ENCODE peak calls at places on chromosomes 6 and 20, in eight cellular contexts. Q is HCT116, C is H1, V is HepG2, H is SK-N-SH, T is endothelial cell of umbilical vein, F is K562, J is GM12878. N is an unnamed sample.

GRCh38 chr6:135189344-135189743 is 8.2 kb downstream of the MYB start:
- DNase-seq in Q (no peak), C (no peak), V (no peak), H (no peak), T (no peak), F (no peak), J (no peak), N (no peak)

GRCh38 chr6:11770546-11771466 is 7.8 kb downstream of the ADTRP start:
- DNase-seq in Q (peak), C (no peak), V (no peak), H (peak), T (peak), F (no peak), J (no peak), N (no peak)

GRCh38 chr20:44641305-44641704 is 10.2 kb downstream of the ADA start:
- DNase-seq in Q (no peak), C (no peak), V (no peak), H (no peak), T (no peak), F (no peak), J (no peak), N (no peak)

GRCh38 chr6:85923013-85923430 is 280.3 kb upstream of the SYNCRIP start:
- DNase-seq in Q (peak), C (peak), V (peak), H (peak), T (peak), F (no peak), J (peak), N (peak)

GRCh38 chr6:55617272-55617671 is 38.3 kb upstream of the HMGCLL1 start:
- DNase-seq in Q (peak), C (no peak), V (peak), H (peak), T (peak), F (no peak), J (no peak), N (peak)

GRCh38 chr20:4161447-4162251 is 146.3 kb upstream of the RNF24 start:
- DNase-seq in Q (no peak), C (no peak), V (peak), H (no peak), T (no peak), F (no peak), J (peak), N (no peak)

GRCh38 chr6:163030980-163031379 is 303.2 kb downstream of the PACRG start:
- DNase-seq in Q (no peak), C (no peak), V (no peak), H (no peak), T (no peak), F (no peak), J (no peak), N (no peak)

GRCh38 chr6:88722691-88723090 is 240.7 kb downstream of the RNGTT start:
- DNase-seq in Q (no peak), C (no peak), V (no peak), H (no peak), T (no peak), F (no peak), J (no peak), N (no peak)

GRCh38 chr6:81169166-81169565 is 583.3 kb downstream of the TENT5A start:
- DNase-seq in Q (no peak), C (no peak), V (no peak), H (no peak), T (peak), F (no peak), J (no peak), N (no peak)

GRCh38 chr6:120473804-120474203 is 860.5 kb downstream of the TBC1D32 start:
- DNase-seq in Q (no peak), C (no peak), V (no peak), H (no peak), T (no peak), F (no peak), J (no peak), N (no peak)

GRCh38 chr6:152099816-152100618 is 292.5 kb downstream of the ESR1 start:
- DNase-seq in Q (no peak), C (no peak), V (no peak), H (no peak), T (peak), F (no peak), J (no peak), N (no peak)

GRCh38 chr20:40497781-40498691 is 191.0 kb downstream of the MAFB start:
- DNase-seq in Q (no peak), C (no peak), V (no peak), H (no peak), T (peak), F (no peak), J (peak), N (no peak)

GRCh38 chr6:83250235-83250634 is 57.1 kb downstream of the RWDD2A start:
- DNase-seq in Q (no peak), C (no peak), V (peak), H (no peak), T (no peak), F (no peak), J (no peak), N (no peak)

GRCh38 chr20:61546641-61547040 is 294.6 kb downstream of the CDH4 start:
- DNase-seq in Q (no peak), C (no peak), V (no peak), H (no peak), T (no peak), F (no peak), J (no peak), N (no peak)

GRCh38 chr6:26025047-26025893 is 62.0 kb upstream of the HFE start:
- DNase-seq in Q (no peak), C (no peak), V (peak), H (no peak), T (peak), F (peak), J (no peak), N (no peak)

GRCh38 chr6:14217728-14218637 is 100.4 kb downstream of the CD83 start:
- DNase-seq in Q (no peak), C (no peak), V (peak), H (no peak), T (no peak), F (no peak), J (no peak), N (no peak)

GRCh38 chr20:17875981-17876385 is 92.6 kb downstream of the SNX5 start:
- DNase-seq in Q (no peak), C (no peak), V (no peak), H (peak), T (no peak), F (no peak), J (no peak), N (no peak)

GRCh38 chr20:13017883-13018535 is 9.2 kb downstream of the SPTLC3 start:
- DNase-seq in Q (no peak), C (no peak), V (no peak), H (no peak), T (no peak), F (no peak), J (no peak), N (no peak)

GRCh38 chr20:52035977-52036376 is 155.6 kb downstream of the ZFP64 start:
- DNase-seq in Q (no peak), C (no peak), V (no peak), H (no peak), T (no peak), F (no peak), J (no peak), N (no peak)

GRCh38 chr20:8854566-8854965 is 214.3 kb upstream of the PLCB4 start:
- DNase-seq in Q (no peak), C (no peak), V (no peak), H (no peak), T (peak), F (no peak), J (no peak), N (peak)
- TF ChIP-seq POLR2AphosphoS5 in Q (no peak), C (no peak), V (no peak), H (no peak), T (no peak), F (no peak), J (no peak), N (no peak)

GRCh38 chr6:46652232-46652602 is 401 bp downstream of the CYP39A1 start:
- DNase-seq in Q (no peak), C (no peak), V (no peak), H (no peak), T (peak), F (no peak), J (no peak), N (no peak)
- H3K9ac ChIP-seq in Q (peak), C (peak), V (no peak), H (no peak), T (peak), F (no peak), J (no peak), N (no peak)

GRCh38 chr6:43516697-43517502 is at the start of the genes POLR1C and YIPF3:
- DNase-seq in Q (peak), C (peak), V (peak), H (peak), T (peak), F (peak), J (peak), N (peak)
- TF ChIP-seq POLR2AphosphoS5 in Q (peak), C (peak), V (peak), H (peak), T (peak), F (peak), J (peak), N (peak)

GRCh38 chr20:57450931-57451330 is 59.7 kb downstream of the RBM38 start:
- DNase-seq in Q (no peak), C (no peak), V (no peak), H (peak), T (no peak), F (no peak), J (no peak), N (no peak)
- H3K9ac ChIP-seq in Q (no peak), C (no peak), V (no peak), H (no peak), T (no peak), F (peak), J (peak), N (no peak)

GRCh38 chr20:25053207-25054132 is 4.5 kb downstream of the ACSS1 start:
- DNase-seq in Q (no peak), C (no peak), V (no peak), H (no peak), T (peak), F (no peak), J (no peak), N (peak)
- TF ChIP-seq POLR2AphosphoS5 in Q (no peak), C (no peak), V (no peak), H (no peak), T (no peak), F (no peak), J (no peak), N (peak)

GRCh38 chr20:36920334-36920730 is 31.2 kb downstream of the SAMHD1 start:
- DNase-seq in Q (no peak), C (no peak), V (no peak), H (no peak), T (no peak), F (no peak), J (no peak), N (no peak)
- H3K9ac ChIP-seq in Q (no peak), C (no peak), V (no peak), H (no peak), T (no peak), F (no peak), J (no peak), N (no peak)

DNA sequence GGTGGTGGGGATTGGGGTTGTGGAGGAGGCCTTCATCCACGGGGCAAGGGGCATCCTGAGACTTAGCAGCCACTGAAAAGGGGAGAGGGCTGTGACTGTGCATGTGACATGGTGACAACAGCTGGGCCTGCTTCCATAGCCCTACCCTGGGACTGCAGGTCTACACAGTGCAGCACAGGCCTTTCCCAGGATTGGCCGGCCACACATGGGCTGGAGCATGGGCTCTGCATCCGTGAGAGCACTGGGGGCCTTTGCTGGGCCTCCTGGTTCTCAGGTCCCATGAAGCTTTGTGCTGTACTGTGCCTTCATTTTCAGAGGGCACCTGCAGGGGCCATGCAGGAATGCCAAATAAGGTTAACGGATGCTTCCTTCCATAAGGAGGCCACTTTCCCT is 56.0 kb downstream of the ZDHHC14 start:
- DNase-seq in Q (no peak), C (no peak), V (no peak), H (no peak), T (no peak), F (no peak), J (no peak), N (no peak)
- TF ChIP-seq POLR2AphosphoS5 in Q (no peak), C (no peak), V (no peak), H (no peak), T (no peak), F (no peak), J (no peak), N (no peak)

GRCh38 chr20:62735331-62735821 is 26.7 kb downstream of the NTSR1 start:
- DNase-seq in Q (peak), C (no peak), V (no peak), H (no peak), T (no peak), F (no peak), J (no peak), N (no peak)
- H3K9ac ChIP-seq in Q (peak), C (no peak), V (no peak), H (no peak), T (no peak), F (peak), J (no peak), N (no peak)

GRCh38 chr20:34989670-34990069 is 34.0 kb downstream of the MYH7B start:
- DNase-seq in Q (no peak), C (no peak), V (no peak), H (no peak), T (no peak), F (no peak), J (no peak), N (no peak)

GRCh38 chr20:34987288-34988175 is 31.9 kb downstream of the MYH7B start:
- DNase-seq in Q (no peak), C (no peak), V (no peak), H (no peak), T (no peak), F (no peak), J (no peak), N (no peak)

GRCh38 chr20:34986311-34987287 is 30.9 kb downstream of the MYH7B start:
- DNase-seq in Q (no peak), C (no peak), V (no peak), H (no peak), T (no peak), F (no peak), J (no peak), N (no peak)

GRCh38 chr20:34989118-34989517 is 33.5 kb downstream of the MYH7B start:
- DNase-seq in Q (no peak), C (no peak), V (no peak), H (no peak), T (no peak), F (no peak), J (no peak), N (no peak)

DNA sequence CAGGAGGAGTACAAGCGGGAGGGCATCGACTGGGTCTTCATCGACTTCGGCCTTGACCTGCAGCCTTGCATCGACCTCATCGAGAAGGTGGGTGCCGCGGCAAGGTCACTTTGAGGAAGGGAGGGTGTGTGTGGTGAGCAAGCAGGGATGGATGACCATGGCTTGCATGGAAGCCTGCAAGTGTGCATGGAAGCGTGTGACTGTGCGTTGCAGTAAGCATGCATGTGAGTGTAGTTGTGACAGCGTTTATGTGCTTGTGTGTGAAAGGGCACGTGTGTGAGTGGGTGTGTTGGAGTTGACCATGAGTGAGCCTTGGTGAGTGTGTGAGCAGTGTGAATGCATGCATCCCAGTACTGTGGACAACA is 32.5 kb downstream of the MYH7B start:
- DNase-seq in Q (no peak), C (no peak), V (no peak), H (no peak), T (no peak), F (no peak), J (no peak), N (no peak)
- TF ChIP-seq POLR2AphosphoS5 in Q (no peak), C (no peak), V (no peak), H (no peak), T (no peak), F (no peak), J (no peak), N (no peak)